ENCODE peak calls at places on chromosome 11, in eight cellular contexts. T is NCI-H510A treated with DMSO at 0.1 percent for 48 hours; P is HFF-Myc; Y is M059J; I is NCI-H2029 treated with DMSO at 0.1 percent for 48 hours; S is C1 segment of cervical spinal cord; Q is activated CD4-positive, alpha-beta T cell treated with anti-CD3 and anti-CD28 coated beads for 24 hours; E is RWPE1. N is an unnamed sample.
A peak's percentile ranks its signal among the peaks of the same experiment; 100 is the strongest.

GRCh38 chr11:22734628-22735345 is 68.4 kb downstream of the GAS2 start:
- DNase-seq in S (no peak), E (no peak), I (no peak), P (no peak), Y (no peak), T (no peak), Q (no peak), N (no peak)

GRCh38 chr11:77775941-77776340 is 44.6 kb downstream of the RSF1 start:
- DNase-seq in E (no peak), P (no peak), I (no peak), Y (no peak), Q (no peak), T (no peak), S (no peak), N (no peak)

GRCh38 chr11:45607995-45608394 is 57.4 kb downstream of the CHST1 start:
- DNase-seq in E (no peak), Y (peak; percentile 13), I (no peak), Q (no peak), T (no peak), S (no peak), P (no peak), N (no peak)

GRCh38 chr11:83238111-83238510 is 44.6 kb downstream of the ANKRD42 start:
- DNase-seq in Y (no peak), T (no peak), P (no peak), S (no peak), I (no peak), Q (no peak), E (no peak), N (no peak)

GRCh38 chr11:9859491-9860305 is 195.8 kb downstream of the SWAP70 start:
- DNase-seq in Q (no peak), E (no peak), P (no peak), T (no peak), Y (peak; percentile 67), I (no peak), S (no peak), N (no peak)

GRCh38 chr11:26572770-26573402 is 823 bp upstream of the MUC15 start:
- DNase-seq in P (no peak), S (no peak), Y (no peak), Q (no peak), E (no peak), I (peak; percentile 12), T (peak; percentile 16), N (no peak)

GRCh38 chr11:83815736-83816135 is 529.6 kb upstream of the CCDC90B start:
- DNase-seq in Y (no peak), E (no peak), Q (no peak), P (no peak), S (no peak), I (no peak), T (no peak), N (no peak)

GRCh38 chr11:34830648-34831047 is 85.5 kb downstream of the APIP start:
- DNase-seq in Q (no peak), I (peak; percentile 87), P (no peak), E (no peak), S (no peak), T (no peak), Y (peak; percentile 23), N (no peak)

GRCh38 chr11:70501933-70502540 is 103.7 kb downstream of the CTTN start:
- DNase-seq in S (no peak), Y (no peak), P (no peak), T (peak; percentile 27), I (no peak), Q (no peak), E (no peak), N (peak; percentile 87)

GRCh38 chr11:66468691-66469090 is 2.0 kb downstream of the PELI3 start:
- DNase-seq in E (no peak), Q (no peak), S (no peak), T (no peak), I (no peak), P (no peak), Y (no peak), N (no peak)

GRCh38 chr11:60303661-60304060 is 23.2 kb downstream of the MS4A4A start:
- DNase-seq in T (no peak), Q (no peak), P (no peak), I (no peak), Y (peak; percentile 76), S (no peak), E (no peak), N (no peak)